ENCODE peak calls at places on chromosomes 16 and 17, in four cellular contexts. One of them, this sample, is unnamed.

GRCh38 chr17:12545877-12546513 is 119.7 kb upstream of the MYOCD start:
- DNase-seq in GM12878: no peak
- DNase-seq in HepG2: peak
- DNase-seq in K562: peak
- DNase-seq in this sample: peak

GRCh38 chr16:68396481-68396880 is 51.8 kb downstream of the SMPD3 start:
- DNase-seq in GM12878: no peak
- DNase-seq in HepG2: peak
- DNase-seq in K562: peak
- DNase-seq in this sample: peak

GRCh38 chr16:19291459-19291858 is 5.9 kb downstream of the CLEC19A start:
- DNase-seq in GM12878: no peak
- DNase-seq in HepG2: no peak
- DNase-seq in K562: no peak
- DNase-seq in this sample: no peak

GRCh38 chr16:73210686-73211085 is 162.8 kb upstream of the ZFHX3 start:
- DNase-seq in HepG2: no peak
- DNase-seq in K562: peak
- DNase-seq in GM12878: no peak
- DNase-seq in this sample: no peak

GRCh38 chr17:28747801-28748750 is 4.3 kb downstream of the TRAF4 start:
- DNase-seq in K562: no peak
- DNase-seq in GM12878: no peak
- DNase-seq in HepG2: no peak
- DNase-seq in this sample: no peak

GRCh38 chr17:1474402-1475189 is 17.9 kb downstream of the MYO1C start:
- DNase-seq in HepG2: no peak
- DNase-seq in GM12878: peak
- DNase-seq in K562: no peak
- DNase-seq in this sample: no peak

GRCh38 chr17:37743875-37744632 is 805 bp downstream of the HNF1B start:
- DNase-seq in K562: no peak
- DNase-seq in HepG2: peak
- DNase-seq in GM12878: no peak
- DNase-seq in this sample: no peak

GRCh38 chr17:70138309-70138865 is 30.9 kb upstream of the KCNJ2 start:
- DNase-seq in HepG2: no peak
- DNase-seq in GM12878: no peak
- DNase-seq in K562: no peak
- DNase-seq in this sample: peak

GRCh38 chr17:35170968-35171771 is 23.0 kb downstream of the SLC35G3 start:
- DNase-seq in K562: no peak
- DNase-seq in GM12878: no peak
- DNase-seq in HepG2: no peak
- DNase-seq in this sample: peak

GRCh38 chr17:2955931-2956582 is 107.3 kb downstream of the OR1D5 start:
- DNase-seq in GM12878: no peak
- DNase-seq in HepG2: no peak
- DNase-seq in K562: no peak
- DNase-seq in this sample: no peak

GRCh38 chr17:9924735-9925191 is 19.7 kb upstream of the RCVRN start:
- DNase-seq in HepG2: peak
- DNase-seq in GM12878: peak
- DNase-seq in K562: peak
- DNase-seq in this sample: peak

GRCh38 chr17:17198281-17198680 is 7.9 kb downstream of the PLD6 start:
- DNase-seq in GM12878: no peak
- DNase-seq in K562: no peak
- DNase-seq in HepG2: no peak
- DNase-seq in this sample: no peak

GRCh38 chr17:1039119-1039507 is 42.2 kb downstream of the TIMM22 start:
- DNase-seq in K562: no peak
- DNase-seq in HepG2: no peak
- DNase-seq in GM12878: no peak
- DNase-seq in this sample: no peak

GRCh38 chr17:7654832-7655540 is 4.3 kb downstream of the ATP1B2 start:
- DNase-seq in GM12878: no peak
- DNase-seq in HepG2: no peak
- DNase-seq in K562: no peak
- DNase-seq in this sample: no peak

GRCh38 chr17:49576121-49576905 is 642 bp downstream of the NXPH3 start:
- DNase-seq in HepG2: no peak
- DNase-seq in K562: peak
- DNase-seq in GM12878: no peak
- DNase-seq in this sample: peak

GRCh38 chr17:81551458-81552243 is 502 bp downstream of the FAAP100 start:
- DNase-seq in GM12878: no peak
- DNase-seq in K562: peak
- DNase-seq in HepG2: peak
- DNase-seq in this sample: peak

GRCh38 chr16:50368410-50369132 is at the start of gene BRD7:
- DNase-seq in GM12878: no peak
- DNase-seq in K562: peak
- DNase-seq in HepG2: peak
- DNase-seq in this sample: peak

GRCh38 chr16:87003414-87003755 is 313.8 kb downstream of the C16orf95 start:
- DNase-seq in HepG2: no peak
- DNase-seq in GM12878: no peak
- DNase-seq in K562: no peak
- DNase-seq in this sample: no peak

GRCh38 chr16:53529529-53529928 is 26.5 kb upstream of the AKTIP start:
- DNase-seq in GM12878: no peak
- DNase-seq in K562: no peak
- DNase-seq in HepG2: no peak
- DNase-seq in this sample: no peak

GRCh38 chr16:8887952-8888560 is 5.9 kb downstream of the LITAFD start:
- DNase-seq in GM12878: no peak
- DNase-seq in K562: peak
- DNase-seq in HepG2: peak
- DNase-seq in this sample: no peak

GRCh38 chr16:48609453-48610023 is 442 bp downstream of the N4BP1 start:
- DNase-seq in HepG2: no peak
- DNase-seq in GM12878: no peak
- DNase-seq in K562: peak
- DNase-seq in this sample: peak

GRCh38 chr17:55757659-55758058 is 6.8 kb downstream of the PCTP start:
- DNase-seq in HepG2: no peak
- DNase-seq in K562: no peak
- DNase-seq in GM12878: no peak
- DNase-seq in this sample: no peak

GRCh38 chr17:13490906-13491502 is 110.7 kb downstream of the HS3ST3A1 start:
- DNase-seq in GM12878: no peak
- DNase-seq in HepG2: no peak
- DNase-seq in K562: no peak
- DNase-seq in this sample: no peak

GRCh38 chr16:69048328-69049120 is 56.9 kb upstream of the HAS3 start:
- DNase-seq in GM12878: no peak
- DNase-seq in K562: no peak
- DNase-seq in HepG2: no peak
- DNase-seq in this sample: no peak

GRCh38 chr16:79647586-79647985 is 47.0 kb upstream of the MAF start:
- DNase-seq in GM12878: no peak
- DNase-seq in HepG2: no peak
- DNase-seq in K562: no peak
- DNase-seq in this sample: no peak

GRCh38 chr16:67672739-67673662 is 6.4 kb downstream of the C16orf86 start:
- DNase-seq in HepG2: peak
- DNase-seq in GM12878: no peak
- DNase-seq in K562: peak
- DNase-seq in this sample: peak

GRCh38 chr16:49527621-49528020 is 154.0 kb downstream of the C16orf78 start:
- DNase-seq in HepG2: no peak
- DNase-seq in K562: peak
- DNase-seq in GM12878: no peak
- DNase-seq in this sample: no peak

GRCh38 chr16:4945560-4946502 is 8.9 kb upstream of the PPL start:
- DNase-seq in GM12878: no peak
- DNase-seq in HepG2: no peak
- DNase-seq in K562: no peak
- DNase-seq in this sample: no peak

GRCh38 chr17:62876664-62877411 is 68.7 kb upstream of the MARCHF10 start:
- DNase-seq in HepG2: no peak
- DNase-seq in K562: no peak
- DNase-seq in GM12878: no peak
- DNase-seq in this sample: no peak

GRCh38 chr17:50676065-50676975 is 31.4 kb downstream of the ANKRD40 start:
- DNase-seq in GM12878: no peak
- DNase-seq in K562: no peak
- DNase-seq in HepG2: no peak
- DNase-seq in this sample: no peak
- TF ChIP-seq FOXK2 in GM12878: no peak
- TF ChIP-seq FOXK2 in K562: no peak
- TF ChIP-seq FOXK2 in HepG2: no peak
- TF ChIP-seq FOXK2 in this sample: no peak

GRCh38 chr17:48560452-48560817 is 15.5 kb upstream of the HOXB2 start:
- DNase-seq in K562: no peak
- DNase-seq in HepG2: no peak
- DNase-seq in GM12878: no peak
- DNase-seq in this sample: no peak

GRCh38 chr17:48563867-48564199 is 14.3 kb downstream of the HOXB4 start:
- DNase-seq in GM12878: no peak
- DNase-seq in HepG2: no peak
- DNase-seq in K562: no peak
- DNase-seq in this sample: no peak

GRCh38 chr17:48563385-48563838 is 14.7 kb downstream of the HOXB4 start:
- DNase-seq in HepG2: no peak
- DNase-seq in GM12878: no peak
- DNase-seq in K562: no peak
- DNase-seq in this sample: no peak

GRCh38 chr17:48562934-48563333 is 15.2 kb downstream of the HOXB4 start:
- DNase-seq in HepG2: no peak
- DNase-seq in K562: no peak
- DNase-seq in GM12878: no peak
- DNase-seq in this sample: no peak

GRCh38 chr17:48561894-48562810 is 16.0 kb downstream of the HOXB4 start:
- DNase-seq in HepG2: no peak
- DNase-seq in K562: peak
- DNase-seq in GM12878: peak
- DNase-seq in this sample: peak
- TF ChIP-seq BHLHE40 in HepG2: no peak
- TF ChIP-seq BHLHE40 in K562: no peak
- TF ChIP-seq BHLHE40 in GM12878: peak
- TF ChIP-seq BHLHE40 in this sample: no peak

GRCh38 chr17:77675816-77676799 is 282.4 kb upstream of the TNRC6C start:
- DNase-seq in GM12878: no peak
- DNase-seq in HepG2: no peak
- DNase-seq in K562: no peak
- DNase-seq in this sample: no peak
- TF ChIP-seq FOXK2 in GM12878: no peak
- TF ChIP-seq FOXK2 in HepG2: no peak
- TF ChIP-seq FOXK2 in K562: no peak
- TF ChIP-seq FOXK2 in this sample: no peak

DNA sequence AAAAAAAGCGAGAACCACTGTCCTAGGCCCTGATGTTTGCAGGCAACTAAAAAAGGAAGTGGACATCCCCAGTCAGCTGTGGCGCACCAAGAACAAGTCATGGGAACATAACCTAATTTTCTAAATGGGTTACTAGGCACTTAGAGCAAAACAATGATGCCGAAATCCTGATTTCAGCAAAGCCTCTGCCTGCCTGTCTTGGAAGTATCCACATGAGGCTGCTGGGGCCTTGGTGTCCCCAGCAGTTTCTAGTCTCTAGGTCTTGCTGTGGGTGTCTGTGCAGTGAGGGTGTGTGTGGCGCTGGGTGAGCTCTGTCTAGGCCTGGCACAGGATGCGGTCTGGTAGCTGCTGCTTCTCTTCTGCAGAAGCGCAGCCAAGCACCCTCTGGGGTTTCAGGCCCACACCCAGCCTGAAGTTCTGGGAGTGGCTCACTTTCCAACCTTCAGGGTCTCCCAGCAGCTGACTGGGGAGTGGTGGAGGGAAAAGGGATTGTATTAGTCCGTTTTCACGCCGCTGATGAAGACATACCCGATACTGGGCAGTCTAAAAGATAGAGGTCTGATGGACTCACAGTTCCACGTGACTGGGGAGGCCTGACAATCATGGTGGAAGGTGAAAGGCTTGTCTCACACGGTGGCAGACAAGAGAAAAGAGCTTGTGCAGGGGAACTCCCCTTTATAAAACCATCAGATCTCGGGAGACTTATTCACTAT is 21.1 kb downstream of the STH start:
- DNase-seq in HepG2: no peak
- DNase-seq in K562: no peak
- DNase-seq in GM12878: peak
- DNase-seq in this sample: no peak
- TF ChIP-seq BHLHE40 in HepG2: no peak
- TF ChIP-seq BHLHE40 in K562: no peak
- TF ChIP-seq BHLHE40 in GM12878: peak
- TF ChIP-seq BHLHE40 in this sample: no peak

GRCh38 chr17:73163043-73163442 is 1.8 kb upstream of the SSTR2 start:
- DNase-seq in GM12878: no peak
- DNase-seq in HepG2: no peak
- DNase-seq in K562: no peak
- DNase-seq in this sample: no peak
- TF ChIP-seq FOXK2 in GM12878: no peak
- TF ChIP-seq FOXK2 in HepG2: no peak
- TF ChIP-seq FOXK2 in K562: no peak
- TF ChIP-seq FOXK2 in this sample: no peak

DNA sequence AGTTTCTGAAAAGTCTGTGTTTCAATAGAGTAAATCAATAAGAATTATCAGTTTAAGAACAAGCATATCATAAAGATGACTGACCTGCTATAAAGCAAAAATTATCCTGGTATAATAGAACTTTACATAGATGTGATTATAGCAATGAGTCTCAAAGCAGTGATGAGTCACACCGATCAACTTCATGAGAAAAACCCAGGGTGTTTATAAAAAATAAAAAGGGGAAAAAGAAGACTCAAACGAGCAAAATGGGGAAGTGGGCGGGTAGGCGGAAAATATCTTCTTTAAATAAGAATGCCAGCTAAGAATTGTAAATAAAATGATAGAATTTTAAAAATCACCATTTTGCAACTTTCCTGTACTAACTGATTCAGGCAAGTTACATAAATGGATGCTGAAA is 46.8 kb downstream of the BRIP1 start:
- DNase-seq in GM12878: no peak
- DNase-seq in K562: no peak
- DNase-seq in HepG2: no peak
- DNase-seq in this sample: no peak
- TF ChIP-seq BHLHE40 in GM12878: no peak
- TF ChIP-seq BHLHE40 in K562: no peak
- TF ChIP-seq BHLHE40 in HepG2: no peak
- TF ChIP-seq BHLHE40 in this sample: no peak

GRCh38 chr16:56233795-56234566 is 42.7 kb downstream of the GNAO1 start:
- DNase-seq in HepG2: peak
- DNase-seq in GM12878: no peak
- DNase-seq in K562: no peak
- DNase-seq in this sample: no peak
- TF ChIP-seq FOXK2 in HepG2: no peak
- TF ChIP-seq FOXK2 in GM12878: no peak
- TF ChIP-seq FOXK2 in K562: no peak
- TF ChIP-seq FOXK2 in this sample: no peak

This sample was measured in HEK293T.